ENCODE peak calls at places on chromosome 22, in seven cellular contexts. W is NCI-H2029 treated with DMSO at 0.1 percent for 48 hours; F is NCI-H2081; M is stimulated activated naive CD8-positive, alpha-beta T cell treated with anti-CD3 and anti-CD28 coated beads, Interleukin-15, Interleukin-2, amounts not matched to agents 100 U/mL and 50 U/mL, for 24 hours; T is germinal center; U is heart left ventricle; G is pancreas. A is an unnamed sample.

GRCh38 chr22:49925525-49926128 is 7.2 kb downstream of the CRELD2 start:
- DNase-seq in W (no peak), F (no peak), M (peak), T (peak), U (no peak), G (no peak), A (no peak)

GRCh38 chr22:43228330-43228729 is 41.4 kb upstream of the TTLL12 start:
- DNase-seq in W (no peak), F (peak), M (peak), T (no peak), U (no peak), G (no peak), A (peak)

GRCh38 chr22:28029962-28030361 is 110.9 kb upstream of the PITPNB start:
- DNase-seq in W (no peak), F (no peak), M (no peak), T (no peak), U (no peak), G (no peak), A (no peak)

GRCh38 chr22:35480627-35481565 is 59.7 kb upstream of the RASD2 start:
- DNase-seq in W (no peak), F (peak), M (no peak), T (no peak), U (no peak), G (no peak), A (no peak)

GRCh38 chr22:32926600-32926999 is 125.1 kb downstream of the TIMP3 start:
- DNase-seq in W (no peak), F (no peak), M (no peak), T (peak), U (no peak), G (no peak), A (no peak)

GRCh38 chr22:23383491-23384450 is 196.3 kb downstream of the IGLL1 start:
- DNase-seq in W (no peak), F (no peak), M (no peak), T (no peak), U (no peak), G (no peak), A (no peak)

GRCh38 chr22:21020802-21021429 is 6.0 kb downstream of the P2RX6 start:
- DNase-seq in W (no peak), F (no peak), M (no peak), T (peak), U (no peak), G (no peak), A (no peak)

GRCh38 chr22:50059185-50059880 is 1.2 kb upstream of the TTLL8 start:
- DNase-seq in W (no peak), F (no peak), M (no peak), T (peak), U (peak), G (no peak), A (no peak)

GRCh38 chr22:21942407-21942895 is 10.2 kb downstream of the PPM1F start:
- DNase-seq in W (no peak), F (no peak), M (peak), T (no peak), U (peak), G (no peak), A (peak)

GRCh38 chr22:46263208-46263575 is at the start of gene PKDREJ:
- DNase-seq in W (no peak), F (no peak), M (no peak), T (no peak), U (no peak), G (no peak), A (no peak)

GRCh38 chr22:28674121-28674563 is 5.5 kb downstream of the TTC28 start:
- DNase-seq in W (no peak), F (no peak), M (peak), T (peak), U (no peak), G (no peak), A (no peak)

GRCh38 chr22:19942071-19942885 is 660 bp upstream of the TXNRD2 start:
- DNase-seq in W (no peak), F (no peak), M (peak), T (peak), U (no peak), G (peak), A (no peak)

GRCh38 chr22:35307892-35308291 is 8.2 kb downstream of the TOM1 start:
- DNase-seq in W (no peak), F (no peak), M (no peak), T (no peak), U (no peak), G (no peak), A (no peak)

GRCh38 chr22:25113316-25113721 is 86.3 kb upstream of the CRYBB3 start:
- DNase-seq in W (no peak), F (no peak), M (peak), T (no peak), U (no peak), G (no peak), A (no peak)

GRCh38 chr22:49604732-49605302 is 222.9 kb downstream of the BRD1 start:
- DNase-seq in W (no peak), F (no peak), M (no peak), T (no peak), U (no peak), G (no peak), A (no peak)

GRCh38 chr22:46686221-46686872 is 51.7 kb downstream of the CERK start:
- DNase-seq in W (no peak), F (no peak), M (no peak), T (no peak), U (peak), G (peak), A (no peak)

GRCh38 chr22:36103891-36104290 is 56.7 kb downstream of the APOL3 start:
- DNase-seq in W (no peak), F (no peak), M (no peak), T (no peak), U (no peak), G (no peak), A (no peak)

GRCh38 chr22:30483169-30483568 is 11.4 kb upstream of the SEC14L3 start:
- DNase-seq in W (no peak), F (no peak), M (no peak), T (no peak), U (no peak), G (no peak), A (no peak)

GRCh38 chr22:42976131-42976530 is 38.8 kb downstream of the PACSIN2 start:
- DNase-seq in W (no peak), F (no peak), M (no peak), T (no peak), U (no peak), G (no peak), A (no peak)

GRCh38 chr22:45918455-45919370 is 58.2 kb downstream of the WNT7B start:
- DNase-seq in W (no peak), F (no peak), M (no peak), T (no peak), U (no peak), G (peak), A (no peak)

GRCh38 chr22:42651134-42651533 is 1.9 kb upstream of the CYB5R3 start:
- DNase-seq in W (no peak), F (no peak), M (no peak), T (no peak), U (no peak), G (no peak), A (no peak)

GRCh38 chr22:20296598-20296997 is 23.3 kb downstream of the DGCR6L start:
- DNase-seq in W (no peak), F (no peak), M (no peak), T (no peak), U (no peak), G (no peak), A (no peak)

GRCh38 chr22:46598737-46599424 is 21.3 kb upstream of the GRAMD4 start:
- DNase-seq in W (no peak), F (no peak), M (no peak), T (no peak), U (no peak), G (no peak), A (no peak)

GRCh38 chr22:30396871-30397655 is at the start of gene SEC14L2:
- DNase-seq in W (no peak), F (peak), M (peak), T (peak), U (peak), G (peak), A (no peak)

GRCh38 chr22:40107756-40108437 is 69.8 kb upstream of the TNRC6B start:
- DNase-seq in W (peak), F (no peak), M (peak), T (no peak), U (peak), G (no peak), A (no peak)

GRCh38 chr22:32378703-32379272 is 21.1 kb downstream of the RFPL3 start:
- DNase-seq in W (no peak), F (no peak), M (peak), T (no peak), U (no peak), G (no peak), A (peak)

GRCh38 chr22:23225724-23226496 is 45.6 kb downstream of the BCR start:
- DNase-seq in W (no peak), F (peak), M (no peak), T (no peak), U (peak), G (no peak), A (no peak)

GRCh38 chr22:31800065-31800464 is 46.2 kb downstream of the DEPDC5 start:
- DNase-seq in W (no peak), F (no peak), M (no peak), T (no peak), U (no peak), G (no peak), A (no peak)

GRCh38 chr22:23753371-23753770 is 854 bp downstream of the VPREB3 start:
- DNase-seq in W (no peak), F (no peak), M (no peak), T (peak), U (no peak), G (no peak), A (no peak)

GRCh38 chr22:37560682-37561208 is 465 bp downstream of the CDC42EP1 start:
- DNase-seq in W (no peak), F (no peak), M (no peak), T (no peak), U (peak), G (peak), A (no peak)

GRCh38 chr22:39463277-39463676 is 6.5 kb downstream of the MGAT3 start:
- DNase-seq in W (no peak), F (no peak), M (no peak), T (no peak), U (no peak), G (no peak), A (no peak)